ENCODE peak calls at places on chromosomes 11 and 22, in nine cellular contexts. B is cardiac muscle cell, H is RWPE2, Q is Calu3, M is Peyer's patch, Z is prostate gland, T is fibroblast of lung, X is GM12878, V is endothelial cell of umbilical vein. Y is an unnamed sample.

GRCh38 chr22:48513929-48514328 is 1313.7 kb downstream of the BRD1 start:
- DNase-seq in M (no peak), Z (no peak), X (no peak), B (no peak), V (no peak), Q (no peak), H (no peak), T (no peak), Y (no peak)

GRCh38 chr11:2807276-2807681 is 78.3 kb downstream of the CDKN1C start:
- DNase-seq in B (no peak), Q (peak; percentile 41), T (peak; percentile 41), X (no peak), Z (peak; percentile 84), H (peak; percentile 46), M (peak; percentile 63), V (peak; percentile 26), Y (peak; percentile 72)

GRCh38 chr22:26707090-26707489 is 49.7 kb downstream of the MIAT start:
- DNase-seq in M (no peak), V (no peak), T (no peak), Q (no peak), H (no peak), B (no peak), X (no peak), Z (no peak), Y (no peak)

GRCh38 chr22:20292673-20293232 is 24.6 kb upstream of the RTN4R start:
- DNase-seq in H (no peak), V (no peak), Q (no peak), M (no peak), B (no peak), T (no peak), X (no peak), Z (no peak), Y (no peak)

GRCh38 chr22:42269407-42270177 is 861 bp downstream of the TCF20 start:
- DNase-seq in Z (peak; percentile 72), Q (peak; percentile 84), X (no peak), B (peak; percentile 74), T (no peak), M (peak; percentile 93), H (peak; percentile 87), V (peak; percentile 28), Y (peak; percentile 79)

GRCh38 chr11:63738720-63739360 is 29.7 kb downstream of the ZFTA start:
- DNase-seq in V (peak; percentile 89), X (peak; percentile 19), T (peak; percentile 89), Q (peak; percentile 70), B (peak; percentile 76), M (peak; percentile 92), H (no peak), Z (peak; percentile 69), Y (no peak)

GRCh38 chr11:83087035-83087434 is 15.3 kb upstream of the RAB30 start:
- DNase-seq in X (no peak), V (peak; percentile 28), B (no peak), M (no peak), T (no peak), Z (no peak), H (no peak), Q (no peak), Y (no peak)

GRCh38 chr11:123719452-123719851 is 22.0 kb downstream of the ZNF202 start:
- DNase-seq in H (no peak), T (no peak), X (no peak), B (no peak), V (no peak), Q (no peak), M (no peak), Z (no peak), Y (no peak)

GRCh38 chr22:17007257-17007656 is 765 bp downstream of the GAB4 start:
- DNase-seq in Z (no peak), B (no peak), X (no peak), V (no peak), M (no peak), Q (no peak), T (no peak), H (no peak), Y (no peak)

GRCh38 chr22:17007852-17008731 is at the start of gene GAB4:
- DNase-seq in M (no peak), X (no peak), T (no peak), V (no peak), Z (no peak), B (no peak), Q (no peak), H (no peak), Y (no peak)

GRCh38 chr22:17012267-17012666 is 4.2 kb upstream of the GAB4 start:
- DNase-seq in T (no peak), X (no peak), M (no peak), Q (no peak), H (no peak), Z (no peak), B (no peak), V (no peak), Y (no peak)

GRCh38 chr22:17013396-17014100 is 5.5 kb upstream of the GAB4 start:
- DNase-seq in V (no peak), B (no peak), Z (no peak), T (no peak), M (no peak), X (no peak), H (no peak), Q (no peak), Y (no peak)

DNA sequence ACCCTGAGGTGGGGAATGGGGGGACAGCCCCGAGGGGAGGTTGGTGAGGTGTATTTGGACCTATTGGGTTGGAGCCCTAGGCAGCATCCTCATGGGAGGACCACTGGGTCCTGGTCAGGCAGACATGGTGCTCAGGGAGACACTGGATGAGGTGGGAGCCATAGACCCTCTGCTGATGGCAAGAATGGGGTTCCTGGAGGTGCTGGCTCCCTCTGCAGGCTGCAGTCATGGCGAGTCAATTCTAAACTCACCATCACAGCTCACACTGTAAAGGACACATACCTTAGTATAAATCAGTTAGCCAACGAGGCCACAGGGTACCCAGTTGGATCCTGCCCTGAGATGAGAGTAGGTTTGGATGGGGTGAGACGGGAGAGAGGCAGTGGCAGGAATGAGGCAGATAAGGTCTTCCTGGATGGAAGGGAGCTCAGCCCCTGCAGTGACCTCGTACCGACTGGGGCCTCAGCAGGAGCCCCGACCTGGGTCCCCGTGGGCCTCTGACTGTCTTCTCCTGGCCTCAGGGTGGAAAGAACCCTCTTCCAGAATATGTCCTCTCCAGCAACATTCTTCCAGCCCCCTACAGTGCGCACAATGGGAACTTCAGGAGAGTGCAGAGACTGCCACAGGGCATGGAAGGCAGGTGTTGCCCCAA is 1.7 kb upstream of the GAB4 start:
- DNase-seq in B (no peak), X (no peak), Z (no peak), V (no peak), T (no peak), Q (no peak), H (no peak), M (no peak), Y (no peak)
- TF ChIP-seq CTCF in B (no peak), X (peak; percentile 10), Z (no peak), V (no peak), T (no peak), Q (no peak), H (no peak), M (no peak), Y (no peak)

GRCh38 chr11:35994421-35994820 is 50.6 kb downstream of the LDLRAD3 start:
- DNase-seq in Q (no peak), V (no peak), X (no peak), B (no peak), H (no peak), T (no peak), M (no peak), Z (no peak), Y (no peak)

GRCh38 chr11:35998651-35999050 is 54.8 kb downstream of the LDLRAD3 start:
- DNase-seq in M (no peak), Q (no peak), V (no peak), B (no peak), Z (no peak), X (no peak), T (no peak), H (no peak), Y (no peak)

GRCh38 chr11:35997908-35998307 is 54.0 kb downstream of the LDLRAD3 start:
- DNase-seq in Q (no peak), B (no peak), Z (no peak), H (no peak), M (no peak), X (peak; percentile 24), T (no peak), V (no peak), Y (no peak)

GRCh38 chr11:35992551-35992950 is 48.7 kb downstream of the LDLRAD3 start:
- DNase-seq in V (no peak), Z (no peak), Q (no peak), M (no peak), H (no peak), B (no peak), T (no peak), X (no peak), Y (no peak)

GRCh38 chr11:35995872-35996271 is 52.0 kb downstream of the LDLRAD3 start:
- DNase-seq in M (no peak), H (no peak), Q (no peak), B (no peak), Z (no peak), V (no peak), T (no peak), X (no peak), Y (no peak)
- TF ChIP-seq CTCF in M (no peak), H (no peak), Q (no peak), B (no peak), Z (no peak), V (no peak), T (no peak), X (no peak), Y (no peak)

DNA sequence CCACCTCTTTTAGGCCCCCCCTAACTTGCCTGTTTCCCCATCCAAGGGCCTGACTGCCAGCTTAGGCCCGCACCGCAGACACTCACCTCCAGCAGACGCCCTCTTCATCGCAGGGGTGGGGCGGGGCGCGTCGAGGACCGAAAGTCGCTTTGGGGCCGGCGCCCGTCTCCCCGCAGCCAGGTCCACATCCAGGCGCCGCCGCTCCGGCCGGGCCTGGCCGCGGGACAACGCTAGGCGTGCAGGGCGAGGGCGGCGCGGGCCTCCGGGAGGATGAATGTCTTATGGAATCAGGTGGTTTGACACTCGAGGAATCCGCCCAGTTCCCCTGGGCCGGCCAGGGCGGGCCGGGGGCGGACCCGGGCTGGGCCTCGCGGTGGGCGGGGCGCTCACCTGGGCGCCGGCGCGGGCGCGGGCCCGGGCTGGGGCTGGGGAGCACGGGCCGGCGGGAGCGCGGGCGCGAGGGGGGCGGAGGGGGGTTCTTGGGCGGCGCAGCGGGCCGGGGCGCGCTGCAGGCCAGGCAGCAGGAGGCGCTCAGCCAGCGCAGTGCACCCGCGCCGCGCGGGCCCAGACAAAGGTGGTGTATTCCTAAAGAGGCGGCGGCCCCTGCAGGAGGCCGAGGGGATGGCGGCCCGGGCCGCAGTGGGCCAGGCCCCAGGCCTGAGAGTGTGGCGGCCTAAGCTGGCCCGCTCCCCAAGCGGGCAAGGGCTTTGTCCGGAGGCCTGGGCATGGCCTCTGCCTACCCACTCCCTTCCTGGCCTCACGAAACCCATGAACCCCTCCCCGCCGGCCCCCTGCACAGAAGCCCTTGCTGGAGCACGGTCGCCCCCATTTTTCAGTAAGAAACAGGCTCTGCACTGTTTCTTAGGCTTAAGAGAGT is 177.6 kb downstream of the IGLL1 start:
- DNase-seq in H (peak; percentile 73), X (no peak), T (peak; percentile 21), M (peak; percentile 83), V (peak; percentile 39), Z (peak; percentile 87), Q (peak; percentile 88), B (peak; percentile 90), Y (peak; percentile 87)
- TF ChIP-seq CTCF in H (peak; percentile 73), X (peak; percentile 55), T (peak; percentile 22), M (peak; percentile 39), V (peak; percentile 86), Z (peak; percentile 26), Q (peak; percentile 88), B (peak; percentile 63), Y (peak; percentile 78)

DNA sequence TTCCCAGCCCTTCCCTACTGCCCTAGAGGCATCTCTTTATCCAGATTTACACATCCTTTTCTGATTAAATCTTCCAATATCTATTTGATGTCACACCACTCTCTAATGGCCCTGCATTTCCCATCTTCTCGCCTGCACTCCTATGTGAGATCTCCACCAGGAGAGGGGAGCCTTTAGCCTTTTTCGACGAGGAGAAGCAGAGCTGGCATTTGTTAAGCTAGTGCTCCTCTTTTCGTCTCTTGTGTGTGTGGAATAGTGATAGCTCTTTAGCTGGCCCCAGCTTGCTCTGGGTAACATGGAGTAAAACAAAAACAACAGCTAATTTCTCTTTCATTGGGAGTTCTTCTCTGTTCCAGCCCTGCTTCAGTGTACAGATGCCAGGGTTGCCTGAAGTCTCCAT is 536.5 kb downstream of the NTM start:
- DNase-seq in Z (no peak), B (no peak), Q (no peak), T (no peak), H (no peak), V (no peak), X (no peak), M (no peak), Y (no peak)
- TF ChIP-seq CTCF in Z (no peak), B (no peak), Q (no peak), T (peak; percentile 27), H (peak; percentile 13), V (no peak), X (no peak), M (no peak), Y (peak; percentile 27)